ENCODE peak calls at places on chromosome 20, in eight cellular contexts. P is endodermal cell; R is CD4-positive, CD25-positive, alpha-beta regulatory T cell; F is left lung; G is aorta; W is uterus; U is A549; E is mucosa of descending colon. V is an unnamed sample. For H3K9me3, the result is how much of the 10 kb centered on the place peaks cover.

GRCh38 chr20:41196653-41197225 is 59.4 kb downstream of the PLCG1 start:
- DNase-seq in P (no peak), U (no peak), R (no peak), E (no peak), G (no peak), F (no peak), W (no peak), V (no peak)

GRCh38 chr20:47765715-47766594 is 19.3 kb downstream of the SULF2 start:
- DNase-seq in P (peak), U (no peak), E (no peak), W (no peak), F (no peak), G (no peak), R (no peak), V (no peak)

GRCh38 chr20:34951652-34952051 is 4.0 kb downstream of the GSS start:
- DNase-seq in G (no peak), P (no peak), U (no peak), R (no peak), F (no peak), E (peak), W (no peak), V (no peak)

GRCh38 chr20:23050847-23051627 is 1.6 kb upstream of the THBD start:
- DNase-seq in P (peak), U (no peak), W (peak), F (peak), E (peak), R (no peak), G (peak), V (no peak)

GRCh38 chr20:38550274-38550673 is 30.7 kb upstream of the ADIG start:
- DNase-seq in U (peak), W (no peak), P (no peak), G (no peak), R (peak), E (no peak), F (no peak), V (no peak)

GRCh38 chr20:44247676-44248419 is 740 bp downstream of the GDAP1L1 start:
- DNase-seq in P (peak), E (no peak), U (peak), W (no peak), G (no peak), R (no peak), F (no peak), V (peak)

GRCh38 chr20:23049201-23049932 is at the start of gene THBD:
- DNase-seq in F (peak), R (no peak), U (peak), G (peak), W (peak), P (peak), E (peak), V (no peak)

GRCh38 chr20:50713677-50714101 is 17.7 kb upstream of the PARD6B start:
- DNase-seq in W (peak), U (no peak), E (no peak), P (peak), G (no peak), F (no peak), R (no peak), V (no peak)

GRCh38 chr20:8490076-8490830 is 358.2 kb downstream of the PLCB1 start:
- DNase-seq in G (no peak), P (no peak), F (no peak), R (no peak), W (no peak), U (no peak), E (no peak), V (no peak)

GRCh38 chr20:9407805-9408421 is 106.5 kb upstream of the LAMP5 start:
- DNase-seq in P (peak), U (peak), R (peak), E (no peak), W (peak), G (no peak), F (no peak), V (no peak)

GRCh38 chr20:10728873-10729670 is 55.3 kb upstream of the JAG1 start:
- DNase-seq in U (no peak), G (no peak), P (no peak), R (no peak), E (no peak), W (no peak), F (no peak), V (no peak)

GRCh38 chr20:58880994-58881752 is 28.7 kb downstream of the GNAS start:
- DNase-seq in E (no peak), R (no peak), W (no peak), P (no peak), F (no peak), G (no peak), U (no peak), V (no peak)

GRCh38 chr20:59421920-59422637 is 121.7 kb downstream of the EDN3 start:
- DNase-seq in U (no peak), W (no peak), G (no peak), R (no peak), F (no peak), P (no peak), E (no peak), V (no peak)

GRCh38 chr20:59634435-59635005 is 30.2 kb downstream of the PHACTR3 start:
- DNase-seq in W (no peak), R (no peak), G (peak), P (no peak), U (no peak), E (no peak), F (no peak), V (no peak)

GRCh38 chr20:6886065-6886729 is 118.7 kb downstream of the BMP2 start:
- DNase-seq in R (no peak), E (no peak), F (no peak), W (no peak), G (no peak), U (no peak), P (peak), V (no peak)

GRCh38 chr20:48002517-48002970 is 217.3 kb upstream of the SULF2 start:
- DNase-seq in W (no peak), G (no peak), P (no peak), U (no peak), E (no peak), R (no peak), F (no peak), V (no peak)

GRCh38 chr20:24149881-24150307 is 161.3 kb upstream of the GGTLC1 start:
- DNase-seq in P (peak), E (peak), F (no peak), W (no peak), U (peak), G (no peak), R (no peak), V (no peak)

GRCh38 chr20:43914286-43914685 is 366 bp upstream of the TOX2 start:
- DNase-seq in P (no peak), W (no peak), F (no peak), E (peak), R (peak), G (no peak), U (no peak), V (no peak)

GRCh38 chr20:36881331-36881730 is 5.4 kb downstream of the TLDC2 start:
- DNase-seq in P (no peak), E (no peak), F (peak), G (peak), R (no peak), W (no peak), U (no peak), V (no peak)

GRCh38 chr20:36883972-36884535 is 8.1 kb downstream of the TLDC2 start:
- DNase-seq in R (no peak), G (peak), F (no peak), P (no peak), U (no peak), W (no peak), E (no peak), V (no peak)

GRCh38 chr20:36878913-36879312 is 3.0 kb downstream of the TLDC2 start:
- DNase-seq in U (no peak), W (no peak), G (no peak), F (peak), E (no peak), R (no peak), P (no peak), V (no peak)

GRCh38 chr20:36880741-36881250 is 4.9 kb downstream of the TLDC2 start:
- DNase-seq in G (peak), W (no peak), E (no peak), P (no peak), R (no peak), U (no peak), F (peak), V (no peak)

GRCh38 chr20:36881888-36882287 is 6.0 kb downstream of the TLDC2 start:
- DNase-seq in F (peak), U (no peak), G (no peak), P (no peak), W (no peak), E (no peak), R (no peak), V (no peak)
- H3K9me3 ChIP-seq in F (under half), U (under half), G (under half), P (under half), W (under half), E (under half), R (under half), V (under half)

DNA sequence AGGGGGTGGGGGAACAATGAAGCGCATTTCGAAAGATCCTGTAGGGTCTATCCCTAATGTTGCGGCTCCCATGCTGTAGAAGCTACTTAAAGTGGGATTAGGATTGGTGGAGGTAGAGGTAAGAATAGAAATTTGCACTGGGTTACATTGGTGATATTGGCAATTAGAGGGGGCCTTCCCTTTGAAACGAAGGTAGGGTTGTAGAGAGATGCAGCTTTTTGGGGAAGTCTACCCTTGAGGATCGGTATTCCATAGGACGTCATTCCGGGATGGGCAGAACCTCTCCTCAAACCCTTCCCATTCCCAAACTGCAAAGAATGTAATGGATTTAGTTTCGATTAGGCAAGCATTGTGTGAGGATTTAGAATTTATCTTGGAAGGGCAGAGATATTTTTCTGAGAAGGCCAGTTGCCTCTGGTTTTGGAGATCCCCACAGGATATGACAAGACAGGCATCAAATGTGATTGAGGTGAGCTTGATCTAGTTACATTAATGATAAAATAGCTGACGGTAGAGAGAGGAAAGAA is 5.4 kb upstream of the ZNFX1 start:
- DNase-seq in E (no peak), F (no peak), R (no peak), W (no peak), G (no peak), P (peak), U (no peak), V (no peak)
- H3K9me3 ChIP-seq in E (half or more), F (half or more), R (half or more), W (under half), G (under half), P (half or more), U (under half), V (half or more)

GRCh38 chr20:29743101-29743931 is 1514.1 kb upstream of the DEFB115 start:
- DNase-seq in E (no peak), P (peak), U (no peak), W (no peak), F (peak), G (peak), R (no peak), V (no peak)
- H3K9me3 ChIP-seq in E (half or more), P (under half), U (under half), W (under half), F (half or more), G (under half), R (under half), V (under half)

DNA sequence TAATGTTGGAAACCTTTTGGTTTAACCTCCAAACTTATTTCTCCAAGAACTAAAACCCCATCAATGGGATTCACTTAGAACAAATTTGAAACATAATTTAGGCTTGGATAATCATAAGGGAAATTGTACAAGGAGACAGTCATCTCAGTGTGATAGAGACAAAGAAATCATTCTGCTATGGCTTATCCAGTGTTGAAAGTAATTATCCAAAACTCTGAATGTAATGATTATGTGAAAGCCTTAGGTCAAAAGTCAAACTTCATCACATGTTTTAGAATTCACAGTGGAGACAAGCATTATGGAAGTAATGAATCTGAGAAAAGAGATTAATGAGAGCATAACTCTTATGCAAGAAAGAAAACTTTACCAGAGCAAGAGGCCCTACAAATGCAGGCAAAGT is 20.0 kb downstream of the MC3R start:
- DNase-seq in R (no peak), W (no peak), F (no peak), U (no peak), G (no peak), E (no peak), P (no peak), V (no peak)
- H3K9me3 ChIP-seq in R (under half), W (under half), F (under half), U (under half), G (under half), E (under half), P (half or more), V (under half)

GRCh38 chr20:61597996-61598395 is 345.9 kb downstream of the CDH4 start:
- DNase-seq in E (no peak), W (no peak), U (no peak), R (no peak), F (no peak), P (no peak), G (no peak), V (peak)

GRCh38 chr20:61599061-61599930 is 347.2 kb downstream of the CDH4 start:
- DNase-seq in P (peak), E (no peak), U (no peak), W (no peak), G (peak), R (no peak), F (no peak), V (no peak)

GRCh38 chr20:61594198-61594597 is 342.1 kb downstream of the CDH4 start:
- DNase-seq in P (no peak), E (no peak), W (no peak), R (no peak), F (no peak), G (peak), U (no peak), V (no peak)

GRCh38 chr20:61598586-61598985 is 346.5 kb downstream of the CDH4 start:
- DNase-seq in W (no peak), F (no peak), U (no peak), P (no peak), R (no peak), G (peak), E (no peak), V (no peak)

GRCh38 chr20:61595216-61595615 is 343.2 kb downstream of the CDH4 start:
- DNase-seq in U (no peak), E (no peak), W (no peak), F (no peak), G (peak), P (no peak), R (no peak), V (no peak)
- H3K9me3 ChIP-seq in U (under half), E (under half), W (under half), F (half or more), G (under half), P (under half), R (under half), V (under half)